ENCODE peak calls at places on chromosomes 6 and 20, in four cellular contexts. One of them, this sample, is unnamed.
A peak's percentile ranks its signal among the peaks of the same experiment; 100 is the strongest.

GRCh38 chr6:145110109-145110508 is 625.2 kb downstream of the EPM2A start:
- DNase-seq in HT1080: no peak
- DNase-seq in astrocyte of the spinal cord: no peak
- DNase-seq in A549: no peak
- DNase-seq in this sample: no peak

GRCh38 chr20:23146111-23146640 is 60.1 kb upstream of the CD93 start:
- DNase-seq in HT1080: no peak
- DNase-seq in astrocyte of the spinal cord: no peak
- DNase-seq in A549: no peak
- DNase-seq in this sample: no peak

GRCh38 chr6:44169886-44170570 is 11.4 kb downstream of the CAPN11 start:
- DNase-seq in HT1080: no peak
- DNase-seq in astrocyte of the spinal cord: no peak
- DNase-seq in A549: no peak
- DNase-seq in this sample: no peak

GRCh38 chr20:63009044-63009961 is 2.5 kb upstream of the BHLHE23 start:
- DNase-seq in HT1080: peak; percentile 56
- DNase-seq in astrocyte of the spinal cord: peak; percentile 44
- DNase-seq in A549: peak; percentile 95
- DNase-seq in this sample: peak; percentile 56

GRCh38 chr20:57588596-57588995 is 27.7 kb downstream of the PCK1 start:
- DNase-seq in HT1080: no peak
- DNase-seq in astrocyte of the spinal cord: no peak
- DNase-seq in A549: no peak
- DNase-seq in this sample: no peak

GRCh38 chr6:163226181-163226835 is 188.2 kb upstream of the QKI start:
- DNase-seq in HT1080: no peak
- DNase-seq in astrocyte of the spinal cord: no peak
- DNase-seq in A549: no peak
- DNase-seq in this sample: no peak

GRCh38 chr20:10524643-10525042 is 89.5 kb downstream of the SLX4IP start:
- DNase-seq in HT1080: peak; percentile 88
- DNase-seq in astrocyte of the spinal cord: peak; percentile 34
- DNase-seq in A549: peak; percentile 35
- DNase-seq in this sample: no peak

GRCh38 chr6:129368076-129368475 is 341.9 kb downstream of the ARHGAP18 start:
- DNase-seq in HT1080: no peak
- DNase-seq in astrocyte of the spinal cord: no peak
- DNase-seq in A549: no peak
- DNase-seq in this sample: no peak

GRCh38 chr6:28474441-28475219 is 31.3 kb upstream of the ZSCAN23 start:
- DNase-seq in HT1080: peak; percentile 87
- DNase-seq in astrocyte of the spinal cord: peak; percentile 90
- DNase-seq in A549: peak; percentile 38
- DNase-seq in this sample: peak; percentile 72

GRCh38 chr6:11744753-11745152 is 33.9 kb downstream of the ADTRP start:
- DNase-seq in HT1080: no peak
- DNase-seq in astrocyte of the spinal cord: peak; percentile 63
- DNase-seq in A549: no peak
- DNase-seq in this sample: peak; percentile 45

GRCh38 chr6:105474234-105474633 is 71.4 kb upstream of the PREP start:
- DNase-seq in HT1080: no peak
- DNase-seq in astrocyte of the spinal cord: peak; percentile 16
- DNase-seq in A549: no peak
- DNase-seq in this sample: no peak

GRCh38 chr20:37534401-37535157 is 6.9 kb upstream of the BLCAP start:
- DNase-seq in HT1080: peak; percentile 81
- DNase-seq in astrocyte of the spinal cord: peak; percentile 81
- DNase-seq in A549: peak; percentile 38
- DNase-seq in this sample: peak; percentile 95